ENCODE peak calls at places on chromosomes 3 and 15, in ten cellular contexts. U is BJ, P is dorsolateral prefrontal cortex, C is IMR-90, O is fibroblast of mammary gland, F is neural crest cell, A is NB4, B is heart right ventricle, M is lower leg skin, E is fibroblast of lung. D is an unnamed sample.

GRCh38 chr3:182795383-182795782 is 2.1 kb downstream of the ATP11B start:
- DNase-seq in U (no peak), P (no peak), C (no peak), O (peak; percentile 25), F (no peak), A (peak; percentile 80), B (no peak), M (no peak), E (peak; percentile 39), D (no peak)

GRCh38 chr3:134694946-134695543 is 44.2 kb upstream of the KY start:
- DNase-seq in U (no peak), P (no peak), C (no peak), O (no peak), F (no peak), A (no peak), B (no peak), M (peak; percentile 37), E (no peak), D (no peak)

GRCh38 chr3:134357914-134358811 is 16.1 kb downstream of the AMOTL2 start:
- DNase-seq in U (peak; percentile 96), P (no peak), C (peak; percentile 96), O (peak; percentile 96), F (no peak), A (peak; percentile 28), B (no peak), M (no peak), E (peak; percentile 99), D (peak; percentile 70)

GRCh38 chr3:187626581-187626980 is 43.6 kb downstream of the SST start:
- DNase-seq in U (no peak), P (no peak), C (no peak), O (no peak), F (no peak), A (no peak), B (no peak), M (no peak), E (no peak), D (no peak)

GRCh38 chr3:41037651-41038334 is 161.5 kb upstream of the CTNNB1 start:
- DNase-seq in U (no peak), P (no peak), C (no peak), O (no peak), F (no peak), A (no peak), B (no peak), M (no peak), E (no peak), D (no peak)

GRCh38 chr3:178494376-178494775 is 41.9 kb upstream of the KCNMB2 start:
- DNase-seq in U (no peak), P (no peak), C (no peak), O (no peak), F (no peak), A (no peak), B (no peak), M (no peak), E (peak; percentile 47), D (no peak)

GRCh38 chr3:127629462-127630403 is 748 bp downstream of the PODXL2 start:
- DNase-seq in U (no peak), P (peak; percentile 74), C (no peak), O (no peak), F (no peak), A (peak; percentile 29), B (no peak), M (no peak), E (no peak), D (peak; percentile 83)

GRCh38 chr15:60479711-60480110 is 769 bp upstream of the ICE2 start:
- DNase-seq in U (no peak), P (no peak), C (no peak), O (no peak), F (no peak), A (peak; percentile 33), B (no peak), M (no peak), E (no peak), D (no peak)

GRCh38 chr3:41575754-41576153 is 376.4 kb downstream of the CTNNB1 start:
- DNase-seq in U (no peak), P (no peak), C (no peak), O (no peak), F (no peak), A (no peak), B (peak; percentile 23), M (no peak), E (no peak), D (no peak)

GRCh38 chr15:52803543-52804306 is 13.6 kb upstream of the ONECUT1 start:
- DNase-seq in U (no peak), P (no peak), C (no peak), O (no peak), F (no peak), A (no peak), B (no peak), M (no peak), E (no peak), D (no peak)

GRCh38 chr3:52227117-52227516 is 1.7 kb upstream of the TLR9 start:
- DNase-seq in U (no peak), P (no peak), C (no peak), O (no peak), F (no peak), A (no peak), B (no peak), M (no peak), E (no peak), D (no peak)
- TF ChIP-seq CTCF in U (no peak), P (no peak), C (no peak), O (peak; percentile 6), F (no peak), A (no peak), B (no peak), M (no peak), E (no peak), D (no peak)

GRCh38 chr15:67832031-67832551 is 6.8 kb downstream of the SKOR1 start:
- DNase-seq in U (no peak), P (no peak), C (peak; percentile 29), O (peak; percentile 46), F (no peak), A (peak; percentile 59), B (no peak), M (no peak), E (no peak), D (no peak)
- TF ChIP-seq CTCF in U (peak; percentile 43), P (no peak), C (peak; percentile 35), O (peak; percentile 34), F (peak; percentile 26), A (peak; percentile 41), B (no peak), M (no peak), E (peak; percentile 33), D (no peak)

GRCh38 chr3:12352253-12352652 is 63.4 kb downstream of the PPARG start:
- DNase-seq in U (no peak), P (no peak), C (no peak), O (peak; percentile 20), F (no peak), A (peak; percentile 52), B (no peak), M (no peak), E (no peak), D (no peak)
- TF ChIP-seq CTCF in U (no peak), P (no peak), C (no peak), O (peak; percentile 20), F (no peak), A (peak; percentile 13), B (no peak), M (no peak), E (no peak), D (no peak)

GRCh38 chr15:76363251-76363650 is 26.7 kb downstream of the ISL2 start:
- DNase-seq in U (no peak), P (no peak), C (no peak), O (no peak), F (no peak), A (no peak), B (no peak), M (no peak), E (no peak), D (no peak)

GRCh38 chr15:76354823-76355440 is 18.4 kb downstream of the ISL2 start:
- DNase-seq in U (no peak), P (no peak), C (no peak), O (no peak), F (no peak), A (no peak), B (no peak), M (no peak), E (no peak), D (no peak)

GRCh38 chr15:76360416-76360815 is 23.8 kb downstream of the ISL2 start:
- DNase-seq in U (no peak), P (no peak), C (no peak), O (no peak), F (no peak), A (no peak), B (no peak), M (no peak), E (no peak), D (no peak)

GRCh38 chr15:76358453-76358852 is 21.9 kb downstream of the ISL2 start:
- DNase-seq in U (no peak), P (no peak), C (no peak), O (no peak), F (no peak), A (no peak), B (no peak), M (no peak), E (no peak), D (no peak)

GRCh38 chr15:76359152-76359551 is 22.6 kb downstream of the ISL2 start:
- DNase-seq in U (no peak), P (no peak), C (no peak), O (no peak), F (no peak), A (no peak), B (no peak), M (no peak), E (no peak), D (no peak)
- TF ChIP-seq CTCF in U (no peak), P (no peak), C (no peak), O (no peak), F (no peak), A (no peak), B (no peak), M (no peak), E (no peak), D (no peak)

DNA sequence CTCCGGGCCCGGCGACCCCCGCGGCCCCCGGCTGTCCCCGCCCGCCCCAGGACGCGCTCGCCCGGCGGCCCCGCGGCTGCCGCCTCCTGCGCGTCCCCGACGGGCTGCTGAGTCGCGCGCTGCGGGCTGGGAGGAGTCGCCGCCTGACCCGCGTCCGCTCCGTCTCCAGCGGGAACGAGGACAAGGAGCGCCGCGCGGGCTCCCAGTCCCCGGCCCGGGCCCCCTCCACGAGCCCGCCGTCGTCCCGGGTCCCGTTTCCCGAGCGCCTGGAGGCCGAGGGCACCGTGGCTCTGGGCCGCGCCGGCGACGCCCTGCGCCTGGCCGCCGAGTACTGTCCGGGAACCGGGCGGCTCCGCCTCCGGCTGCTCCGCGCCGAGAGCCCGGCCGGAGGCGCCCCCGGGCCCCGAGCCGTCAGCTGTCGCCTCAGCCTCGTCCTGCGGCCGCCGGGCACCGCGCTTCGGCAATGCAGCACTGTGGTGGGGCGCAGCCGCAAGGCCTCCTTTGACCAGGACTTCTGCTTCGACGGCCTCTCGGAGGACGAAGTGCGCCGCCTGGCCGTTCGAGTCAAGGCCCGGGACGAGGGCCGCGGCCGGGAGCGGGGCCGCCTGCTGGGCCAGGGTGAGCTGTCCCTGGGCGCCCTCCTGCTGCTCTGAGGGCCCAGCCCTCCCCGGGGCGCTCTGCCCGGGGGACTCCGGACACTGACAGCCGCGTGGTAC is 1.5 kb downstream of the C2CD4A start:
- DNase-seq in U (no peak), P (no peak), C (no peak), O (peak; percentile 36), F (peak; percentile 41), A (peak; percentile 81), B (peak; percentile 27), M (no peak), E (peak; percentile 48), D (peak; percentile 61)
- TF ChIP-seq CTCF in U (peak; percentile 9), P (no peak), C (no peak), O (no peak), F (peak; percentile 41), A (no peak), B (peak; percentile 20), M (no peak), E (no peak), D (peak; percentile 47)